ENCODE peak calls at places on chromosomes 5 and 9, in eight cellular contexts. O is Kasumi-1; Q is sigmoid colon; J is colonic mucosa; W is activated CD4-positive, alpha-beta T cell treated with anti-CD3 and anti-CD28 coated beads, Interleukin-2, amount 10 ng/mL, durations not matched to agents 7 days and 5 days; F is glutamatergic neuron; B is psoas muscle; U is fibroblast of lung. M is an unnamed sample.

GRCh38 chr5:143679777-143680176 is 132.2 kb upstream of the HMHB1 start:
- DNase-seq in U (no peak), W (no peak), B (no peak), J (no peak), O (no peak), Q (no peak), F (no peak), M (no peak)

GRCh38 chr9:81108391-81108790 is 581.0 kb downstream of the TLE1 start:
- DNase-seq in B (no peak), Q (no peak), F (no peak), U (no peak), O (no peak), J (no peak), W (no peak), M (no peak)

GRCh38 chr9:33765411-33765810 is 29.9 kb upstream of the PRSS3 start:
- DNase-seq in J (no peak), B (no peak), Q (no peak), W (no peak), O (no peak), F (no peak), U (peak), M (no peak)

GRCh38 chr9:20351715-20352114 is 270.6 kb downstream of the MLLT3 start:
- DNase-seq in U (no peak), W (no peak), O (no peak), Q (no peak), F (no peak), B (no peak), J (no peak), M (no peak)

GRCh38 chr5:92616085-92616484 is 964.9 kb downstream of the NR2F1-AS1 start:
- DNase-seq in F (no peak), U (no peak), B (no peak), J (no peak), O (no peak), Q (no peak), W (no peak), M (no peak)

GRCh38 chr5:375921-376871 is 54.7 kb downstream of the AHRR start:
- DNase-seq in F (peak), O (no peak), W (peak), U (no peak), J (peak), Q (peak), B (no peak), M (no peak)

GRCh38 chr9:69186841-69187611 is 12.9 kb downstream of the TJP2 start:
- DNase-seq in Q (no peak), J (no peak), O (no peak), W (no peak), B (no peak), U (peak), F (no peak), M (no peak)

GRCh38 chr9:16085167-16085718 is 532.4 kb downstream of the CCDC171 start:
- DNase-seq in J (no peak), F (no peak), B (peak), U (no peak), Q (peak), W (no peak), O (no peak), M (no peak)

GRCh38 chr9:110814159-110814558 is 145.6 kb downstream of the MUSK start:
- DNase-seq in Q (no peak), B (no peak), U (no peak), F (no peak), O (no peak), J (no peak), W (no peak), M (no peak)

GRCh38 chr5:114305402-114306207 is 56.3 kb upstream of the KCNN2 start:
- DNase-seq in O (peak), F (no peak), W (no peak), Q (no peak), J (no peak), B (no peak), U (peak), M (no peak)

GRCh38 chr9:8825600-8826147 is 1026.1 kb upstream of the DMAC1 start:
- DNase-seq in W (no peak), B (no peak), U (no peak), F (no peak), J (no peak), Q (no peak), O (no peak), M (no peak)

GRCh38 chr9:113309204-113309813 is 6.1 kb upstream of the RNF183 start:
- DNase-seq in F (no peak), U (peak), J (peak), B (no peak), W (peak), Q (no peak), O (peak), M (no peak)